ENCODE peak calls at places on chromosomes 12 and 14, in eight cellular contexts. D is astrocyte, Q is HCT116, J is kidney, Y is GM23248, Z is K562, A is neural progenitor cell, V is endothelial cell of umbilical vein. O is an unnamed sample.

GRCh38 chr12:124531281-124531745 is 36.1 kb downstream of the NCOR2 start:
- DNase-seq in J (peak), Z (no peak), D (no peak), Q (no peak), A (peak), Y (no peak), V (no peak), O (no peak)

GRCh38 chr14:72736791-72737559 is 156.9 kb downstream of the DPF3 start:
- DNase-seq in A (no peak), V (no peak), Q (no peak), Y (peak), Z (no peak), J (no peak), D (peak), O (no peak)

GRCh38 chr12:1918081-1918874 is at the start of gene CACNA2D4:
- DNase-seq in A (peak), V (no peak), Q (no peak), Z (peak), D (no peak), J (no peak), Y (no peak), O (peak)

GRCh38 chr12:39503445-39503844 is 60.5 kb upstream of the KIF21A start:
- DNase-seq in Y (peak), D (peak), Z (no peak), A (no peak), Q (peak), J (no peak), V (peak), O (no peak)

GRCh38 chr14:72154645-72155378 is 222.6 kb downstream of the RGS6 start:
- DNase-seq in V (no peak), Q (no peak), A (no peak), J (no peak), Y (no peak), D (no peak), Z (no peak), O (no peak)

GRCh38 chr12:53495903-53496751 is 3.1 kb downstream of the MAP3K12 start:
- DNase-seq in V (no peak), J (peak), A (peak), Z (peak), Y (peak), D (no peak), Q (no peak), O (peak)

GRCh38 chr12:69348162-69348938 is at the start of gene LYZ:
- DNase-seq in Y (no peak), J (no peak), D (no peak), V (no peak), A (no peak), Z (peak), Q (no peak), O (no peak)

GRCh38 chr12:9163392-9163791 is 44.8 kb downstream of the PZP start:
- DNase-seq in V (peak), Y (no peak), D (no peak), A (no peak), J (no peak), Q (no peak), Z (no peak), O (no peak)

GRCh38 chr12:122844366-122844971 is 9.2 kb downstream of the HIP1R start:
- DNase-seq in J (peak), D (no peak), Z (no peak), V (no peak), Y (no peak), Q (no peak), A (no peak), O (no peak)

GRCh38 chr12:57112492-57113294 is 1.5 kb upstream of the STAT6 start:
- DNase-seq in Z (no peak), J (no peak), Q (no peak), V (no peak), Y (no peak), D (no peak), A (no peak), O (peak)

GRCh38 chr14:21734457-21735074 is 60.9 kb upstream of the OR4E1 start:
- DNase-seq in Y (peak), Z (peak), Q (peak), A (peak), D (no peak), J (no peak), V (peak), O (peak)

GRCh38 chr14:55500219-55500701 is 59.8 kb upstream of the TBPL2 start:
- DNase-seq in J (no peak), D (no peak), A (no peak), Z (peak), Q (no peak), V (no peak), Y (no peak), O (peak)

GRCh38 chr14:60668431-60669112 is 19.3 kb upstream of the SIX1 start:
- DNase-seq in Q (no peak), D (no peak), J (no peak), Z (no peak), V (no peak), Y (no peak), A (no peak), O (no peak)

GRCh38 chr12:94206886-94207285 is 58.5 kb downstream of the PLXNC1 start:
- DNase-seq in V (no peak), Z (no peak), Y (no peak), D (no peak), J (no peak), A (no peak), Q (no peak), O (no peak)

GRCh38 chr12:66813137-66813867 is 134.4 kb upstream of the GRIP1 start:
- DNase-seq in Z (peak), V (no peak), A (no peak), D (no peak), J (no peak), Q (no peak), Y (no peak), O (no peak)

GRCh38 chr12:6062427-6063378 is 61.8 kb downstream of the VWF start:
- DNase-seq in A (peak), J (no peak), Z (peak), Q (no peak), Y (peak), D (no peak), V (no peak), O (peak)

GRCh38 chr12:95963104-95963503 is 20.0 kb downstream of the AMDHD1 start:
- DNase-seq in V (no peak), Z (no peak), Y (no peak), D (no peak), J (no peak), Q (peak), A (peak), O (no peak)

GRCh38 chr12:85963322-85963721 is 89.2 kb downstream of the NTS start:
- DNase-seq in A (no peak), Y (no peak), D (peak), J (no peak), V (no peak), Z (no peak), Q (no peak), O (no peak)

GRCh38 chr14:82080319-82080718 is 546.7 kb upstream of the SEL1L start:
- DNase-seq in A (peak), V (no peak), J (no peak), Z (no peak), Q (no peak), D (no peak), Y (no peak), O (no peak)

GRCh38 chr12:91467686-91468085 is 285.1 kb upstream of the DCN start:
- DNase-seq in Q (no peak), D (no peak), Y (no peak), A (no peak), J (no peak), Z (no peak), V (no peak), O (no peak)

GRCh38 chr12:51643951-51644350 is 52.9 kb downstream of the SCN8A start:
- DNase-seq in A (no peak), J (no peak), V (no peak), Y (no peak), Q (no peak), Z (no peak), D (no peak), O (no peak)

GRCh38 chr14:28773176-28773575 is 6.6 kb downstream of the FOXG1 start:
- DNase-seq in Z (no peak), Y (no peak), A (peak), V (no peak), D (no peak), Q (no peak), J (no peak), O (no peak)

GRCh38 chr14:52263190-52263589 is 4.3 kb upstream of the PTGDR start:
- DNase-seq in V (no peak), A (no peak), Y (no peak), Q (no peak), D (no peak), J (no peak), Z (no peak), O (no peak)

GRCh38 chr12:59429766-59430165 is 166.1 kb upstream of the SLC16A7 start:
- DNase-seq in Z (no peak), J (no peak), Q (no peak), V (no peak), Y (peak), D (peak), A (no peak), O (no peak)

GRCh38 chr14:102930753-102931579 is 8.5 kb downstream of the AMN start:
- DNase-seq in A (peak), Z (peak), D (peak), V (no peak), Y (peak), J (peak), Q (peak), O (peak)

GRCh38 chr12:51388066-51388799 is 3.0 kb downstream of the GALNT6 start:
- DNase-seq in V (peak), J (no peak), Y (peak), Q (no peak), A (no peak), Z (peak), D (peak), O (no peak)

GRCh38 chr12:53749986-53750811 is 1.6 kb downstream of the CISTR start:
- DNase-seq in J (no peak), A (no peak), V (no peak), Y (no peak), Q (no peak), Z (no peak), D (no peak), O (no peak)

GRCh38 chr12:10641735-10642500 is 28.5 kb upstream of the MAGOHB start:
- DNase-seq in V (peak), Z (no peak), J (no peak), A (no peak), Q (no peak), Y (peak), D (peak), O (peak)

GRCh38 chr12:90909069-90909676 is 45.8 kb downstream of the CCER1 start:
- DNase-seq in D (peak), Q (peak), V (peak), Z (peak), A (peak), J (no peak), Y (peak), O (peak)

GRCh38 chr14:39069923-39070322 is 33.1 kb downstream of the SEC23A start:
- DNase-seq in Z (no peak), A (no peak), J (no peak), Q (no peak), V (no peak), Y (no peak), D (no peak), O (no peak)

GRCh38 chr14:64725879-64726584 is 21.8 kb downstream of the PLEKHG3 start:
- DNase-seq in V (no peak), A (no peak), Y (no peak), D (no peak), Z (no peak), J (no peak), Q (no peak), O (no peak)

GRCh38 chr12:31206038-31206670 is 119.8 kb downstream of the SINHCAF start:
- DNase-seq in Y (peak), J (no peak), V (peak), Z (no peak), D (peak), A (no peak), Q (peak), O (no peak)

GRCh38 chr14:102900631-102901571 is 21.6 kb upstream of the AMN start:
- DNase-seq in Z (no peak), V (no peak), Q (no peak), Y (no peak), A (no peak), D (no peak), J (no peak), O (no peak)

GRCh38 chr14:30034049-30034635 is 106.5 kb upstream of the PRKD1 start:
- DNase-seq in A (peak), D (peak), Q (no peak), Y (peak), V (no peak), J (no peak), Z (no peak), O (no peak)

GRCh38 chr14:58238252-58239247 is 6.1 kb upstream of the PSMA3 start:
- DNase-seq in Y (peak), V (peak), A (no peak), Q (no peak), Z (peak), D (peak), J (no peak), O (no peak)

GRCh38 chr12:40010899-40011774 is 94.7 kb downstream of the SLC2A13 start:
- DNase-seq in D (peak), A (peak), V (peak), Q (peak), Z (peak), Y (peak), J (no peak), O (peak)

GRCh38 chr14:30420489-30420888 is 138.5 kb upstream of the G2E3 start:
- DNase-seq in Y (no peak), Z (no peak), V (no peak), D (no peak), A (no peak), J (no peak), Q (no peak), O (no peak)

GRCh38 chr14:24299255-24300191 is at the start of the genes DHRS1 and NOP9:
- DNase-seq in J (peak), Q (peak), V (peak), Y (peak), D (peak), A (peak), Z (peak), O (peak)

GRCh38 chr12:31594681-31595080 is 3.7 kb upstream of the DENND5B start:
- DNase-seq in Z (no peak), A (no peak), D (peak), V (no peak), J (peak), Y (peak), Q (no peak), O (no peak)

GRCh38 chr14:99035712-99036593 is 236.0 kb downstream of the BCL11B start:
- DNase-seq in Z (no peak), J (peak), Y (peak), Q (peak), V (no peak), D (peak), A (peak), O (peak)
- H3K9ac ChIP-seq in Z (no peak), J (no peak), Y (peak), Q (peak), V (no peak), D (peak), A (no peak), O (no peak)

GRCh38 chr12:4201333-4202105 is 72.0 kb upstream of the CCND2 start:
- DNase-seq in J (no peak), Y (no peak), D (no peak), Z (no peak), A (no peak), Q (no peak), V (no peak), O (no peak)
- H3K9ac ChIP-seq in J (no peak), Y (no peak), D (no peak), Z (no peak), A (no peak), Q (no peak), V (no peak), O (no peak)

GRCh38 chr12:48978741-48979601 is 849 bp downstream of the WNT1 start:
- DNase-seq in Z (no peak), J (no peak), D (no peak), Q (no peak), Y (no peak), V (no peak), A (peak), O (no peak)

GRCh38 chr12:48980953-48981756 is 3.0 kb downstream of the WNT1 start:
- DNase-seq in A (peak), Z (no peak), Y (peak), D (no peak), V (no peak), Q (no peak), J (no peak), O (no peak)

GRCh38 chr12:48981757-48982157 is 3.6 kb downstream of the WNT1 start:
- DNase-seq in V (no peak), J (no peak), Q (no peak), Y (no peak), A (no peak), Z (no peak), D (no peak), O (no peak)

GRCh38 chr12:48979602-48980388 is 1.7 kb downstream of the WNT1 start:
- DNase-seq in Q (no peak), Y (peak), D (no peak), A (peak), J (no peak), V (no peak), Z (no peak), O (no peak)

DNA sequence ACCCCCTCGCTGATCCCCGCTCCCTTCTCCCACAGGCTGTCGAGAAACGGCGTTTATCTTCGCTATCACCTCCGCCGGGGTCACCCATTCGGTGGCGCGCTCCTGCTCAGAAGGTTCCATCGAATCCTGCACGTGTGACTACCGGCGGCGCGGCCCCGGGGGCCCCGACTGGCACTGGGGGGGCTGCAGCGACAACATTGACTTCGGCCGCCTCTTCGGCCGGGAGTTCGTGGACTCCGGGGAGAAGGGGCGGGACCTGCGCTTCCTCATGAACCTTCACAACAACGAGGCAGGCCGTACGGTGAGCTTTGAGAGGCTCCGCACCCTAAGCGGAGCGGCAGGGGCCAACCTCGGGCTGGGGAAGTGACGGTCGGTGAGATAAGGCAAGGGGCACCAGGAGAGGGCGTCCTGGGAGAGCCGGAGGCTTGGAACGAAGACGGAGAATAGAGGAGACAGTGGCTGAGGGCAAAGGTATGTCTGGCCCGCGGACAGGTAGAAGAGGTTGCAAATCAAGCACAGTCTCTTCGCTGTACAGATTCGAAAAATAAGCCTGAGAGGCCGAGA is 2.3 kb downstream of the WNT1 start:
- DNase-seq in V (no peak), D (no peak), Z (no peak), Q (no peak), A (peak), Y (no peak), J (no peak), O (peak)
- H3K9ac ChIP-seq in V (no peak), D (no peak), Z (peak), Q (no peak), A (no peak), Y (no peak), J (no peak), O (no peak)

GRCh38 chr14:69266572-69267345 is 6.8 kb downstream of the GALNT16 start:
- DNase-seq in D (no peak), Q (no peak), V (no peak), J (no peak), Y (no peak), Z (no peak), A (no peak), O (no peak)

GRCh38 chr14:69268763-69269162 is 8.8 kb downstream of the GALNT16 start:
- DNase-seq in Y (peak), J (peak), V (peak), A (no peak), D (peak), Q (no peak), Z (no peak), O (no peak)

GRCh38 chr14:69269381-69269780 is 9.4 kb downstream of the GALNT16 start:
- DNase-seq in Z (no peak), Q (no peak), A (no peak), V (no peak), Y (no peak), D (no peak), J (no peak), O (no peak)

GRCh38 chr14:69270097-69270496 is 10.1 kb downstream of the GALNT16 start:
- DNase-seq in Z (no peak), V (no peak), D (no peak), Y (no peak), Q (no peak), J (no peak), A (no peak), O (no peak)

DNA sequence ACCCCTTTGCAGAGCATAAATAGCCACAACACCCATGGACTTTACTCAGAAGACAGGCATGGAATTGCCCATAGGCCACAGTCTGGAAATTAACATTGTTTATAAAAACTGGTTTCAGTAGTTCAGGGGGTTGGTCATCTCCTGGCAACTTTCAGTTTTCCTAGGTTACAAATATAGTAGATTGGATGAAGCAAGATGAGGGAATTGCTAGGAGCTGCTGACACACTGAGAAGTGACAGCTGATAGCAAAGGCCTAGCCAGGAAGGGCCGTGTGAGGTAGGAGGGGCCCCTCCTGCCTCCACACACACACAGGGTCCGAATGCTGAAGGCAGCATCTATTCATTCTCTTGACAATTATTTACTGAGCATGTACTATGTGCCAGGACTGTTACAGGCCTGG is 8.3 kb downstream of the GALNT16 start:
- DNase-seq in Z (no peak), D (peak), J (no peak), Q (no peak), V (no peak), A (no peak), Y (peak), O (no peak)
- H3K9ac ChIP-seq in Z (no peak), D (no peak), J (no peak), Q (no peak), V (no peak), A (no peak), Y (peak), O (no peak)

DNA sequence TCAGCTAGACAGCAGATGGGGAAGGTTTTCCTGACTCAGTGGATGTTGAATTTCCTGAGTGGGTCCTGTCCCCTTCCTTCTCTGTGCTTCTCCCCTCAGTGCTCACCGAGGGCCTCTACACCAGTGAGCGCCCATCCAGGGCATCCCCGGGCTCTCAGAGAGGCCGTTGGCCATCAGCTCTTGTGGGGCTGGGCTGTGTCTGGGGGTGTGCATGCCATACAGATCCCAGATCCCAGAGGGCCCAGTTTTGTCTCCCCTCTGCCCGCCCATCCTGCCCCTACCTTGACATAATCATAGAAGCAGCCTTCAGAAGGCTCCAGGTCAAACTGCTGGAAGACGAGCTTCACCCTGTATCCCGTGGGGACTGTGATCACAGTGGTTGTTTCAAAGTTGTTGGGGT is 1.1 kb downstream of the C1R start:
- DNase-seq in D (no peak), A (no peak), Q (no peak), V (no peak), J (no peak), Y (no peak), Z (no peak), O (no peak)
- H3K9ac ChIP-seq in D (no peak), A (no peak), Q (no peak), V (no peak), J (no peak), Y (peak), Z (peak), O (peak)

O was measured in colonic mucosa.